ENCODE peak calls at places on chromosomes 11 and 22, in four cellular contexts. Y is left lung, V is AG10803, Z is choroid plexus epithelial cell. C is an unnamed sample.

GRCh38 chr22:37199103-37199838 is 11.2 kb upstream of the C1QTNF6 start:
- DNase-seq in Y (peak; percentile 96), V (peak; percentile 94), Z (peak; percentile 99), C (peak; percentile 99)

GRCh38 chr22:21051836-21052400 is 6.2 kb downstream of the LRRC74B start:
- DNase-seq in Y (no peak), V (no peak), Z (no peak), C (no peak)

GRCh38 chr11:120205596-120206161 is 5.2 kb upstream of the OAF start:
- DNase-seq in Y (no peak), V (peak; percentile 50), Z (peak; percentile 74), C (no peak)

GRCh38 chr11:130312046-130312445 is 2.7 kb downstream of the ZBTB44 start:
- DNase-seq in Y (no peak), V (no peak), Z (no peak), C (no peak)

GRCh38 chr11:73233704-73234402 is 15.8 kb downstream of the P2RY2 start:
- DNase-seq in Y (peak; percentile 25), V (no peak), Z (no peak), C (peak; percentile 55)

GRCh38 chr22:23000657-23001439 is 69.5 kb upstream of the GNAZ start:
- DNase-seq in Y (no peak), V (no peak), Z (no peak), C (no peak)

GRCh38 chr11:78851883-78852586 is 277.4 kb upstream of the NARS2 start:
- DNase-seq in Y (no peak), V (no peak), Z (no peak), C (no peak)

GRCh38 chr22:31286360-31287255 is 5.7 kb downstream of the PIK3IP1 start:
- DNase-seq in Y (peak; percentile 52), V (no peak), Z (peak; percentile 79), C (peak; percentile 5)

GRCh38 chr11:130471731-130472433 is 23.4 kb downstream of the ADAMTS15 start:
- DNase-seq in Y (no peak), V (no peak), Z (no peak), C (no peak)

GRCh38 chr11:129703846-129704245 is 111.8 kb upstream of the TMEM45B start:
- DNase-seq in Y (no peak), V (no peak), Z (no peak), C (no peak)

GRCh38 chr11:128852327-128853023 is 14.6 kb downstream of the KCNJ1 start:
- DNase-seq in Y (no peak), V (no peak), Z (no peak), C (no peak)

GRCh38 chr11:69328231-69328630 is 34.3 kb downstream of the MYEOV start:
- DNase-seq in Y (no peak), V (no peak), Z (no peak), C (peak; percentile 55)

GRCh38 chr11:469684-470667 is 19.9 kb downstream of the PTDSS2 start:
- DNase-seq in Y (peak; percentile 80), V (peak; percentile 82), Z (peak; percentile 91), C (no peak)

GRCh38 chr11:124475265-124475664 is 29.8 kb upstream of the OR8B8 start:
- DNase-seq in Y (no peak), V (no peak), Z (no peak), C (no peak)

GRCh38 chr11:75667831-75668507 is 869 bp downstream of the MAP6 start:
- DNase-seq in Y (no peak), V (peak; percentile 51), Z (peak; percentile 33), C (no peak)

GRCh38 chr11:18775492-18776292 is 15.9 kb downstream of the PTPN5 start:
- DNase-seq in Y (peak; percentile 64), V (peak; percentile 27), Z (peak; percentile 73), C (no peak)

GRCh38 chr11:74321487-74322188 is 10.2 kb upstream of the P4HA3 start:
- DNase-seq in Y (no peak), V (peak; percentile 71), Z (peak; percentile 74), C (no peak)

GRCh38 chr11:3058753-3059664 is 1.8 kb upstream of the CARS1 start:
- DNase-seq in Y (no peak), V (peak; percentile 78), Z (peak; percentile 90), C (peak; percentile 53)

GRCh38 chr11:78192223-78192719 is 3.6 kb downstream of the USP35 start:
- DNase-seq in Y (no peak), V (no peak), Z (no peak), C (no peak)

GRCh38 chr11:110818032-110818687 is 105.9 kb upstream of the ARHGAP20 start:
- DNase-seq in Y (no peak), V (peak; percentile 25), Z (peak; percentile 57), C (no peak)

GRCh38 chr11:42249956-42250355 is 790.5 kb upstream of the LRRC4C start:
- DNase-seq in Y (no peak), V (no peak), Z (no peak), C (no peak)

GRCh38 chr11:76793834-76794291 is 10.7 kb downstream of the TSKU start:
- DNase-seq in Y (no peak), V (no peak), Z (no peak), C (no peak)

GRCh38 chr11:120562806-120563425 is 51.4 kb downstream of the GRIK4 start:
- DNase-seq in Y (no peak), V (peak; percentile 29), Z (no peak), C (peak; percentile 53)

GRCh38 chr11:64016512-64016911 is 19.2 kb upstream of the FLRT1 start:
- DNase-seq in Y (no peak), V (no peak), Z (no peak), C (no peak)

GRCh38 chr11:95361180-95361579 is 130.2 kb upstream of the SESN3 start:
- DNase-seq in Y (no peak), V (no peak), Z (no peak), C (no peak)

GRCh38 chr22:17578129-17578754 is 14.9 kb downstream of the SLC25A18 start:
- DNase-seq in Y (peak; percentile 56), V (peak; percentile 76), Z (peak; percentile 53), C (no peak)

DNA sequence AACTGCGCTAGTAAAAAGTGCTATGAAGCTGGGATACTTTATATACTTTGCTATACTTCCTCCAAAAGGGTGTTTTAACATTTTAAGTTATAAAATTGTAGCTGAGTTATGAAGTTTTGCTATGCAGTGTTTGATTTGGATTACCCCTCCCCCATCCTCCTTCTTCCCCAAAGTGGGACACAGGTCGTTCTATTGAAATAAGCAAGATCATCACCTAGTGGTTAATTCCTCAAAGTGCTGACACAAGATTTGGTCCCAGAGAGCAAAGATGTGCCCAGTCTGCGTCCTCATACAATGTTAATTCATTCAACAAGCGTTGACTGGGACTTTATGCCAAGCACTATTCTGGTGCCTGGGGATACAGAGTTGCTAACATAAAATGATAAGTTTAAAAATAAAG is 78.5 kb downstream of the SPON1 start:
- DNase-seq in Y (no peak), V (no peak), Z (peak; percentile 1), C (no peak)
- TF ChIP-seq CTCF in Y (no peak), V (peak; percentile 23), Z (peak; percentile 11), C (peak; percentile 23)

GRCh38 chr11:106224172-106224571 is 146.7 kb downstream of the AASDHPPT start:
- DNase-seq in Y (no peak), V (no peak), Z (no peak), C (no peak)
- TF ChIP-seq CTCF in Y (no peak), V (no peak), Z (peak; percentile 16), C (peak; percentile 25)

GRCh38 chr11:57499413-57499982 is 16.0 kb downstream of the SLC43A1 start:
- DNase-seq in Y (peak; percentile 95), V (peak; percentile 87), Z (peak; percentile 97), C (no peak)
- TF ChIP-seq CTCF in Y (peak; percentile 35), V (no peak), Z (no peak), C (no peak)

DNA sequence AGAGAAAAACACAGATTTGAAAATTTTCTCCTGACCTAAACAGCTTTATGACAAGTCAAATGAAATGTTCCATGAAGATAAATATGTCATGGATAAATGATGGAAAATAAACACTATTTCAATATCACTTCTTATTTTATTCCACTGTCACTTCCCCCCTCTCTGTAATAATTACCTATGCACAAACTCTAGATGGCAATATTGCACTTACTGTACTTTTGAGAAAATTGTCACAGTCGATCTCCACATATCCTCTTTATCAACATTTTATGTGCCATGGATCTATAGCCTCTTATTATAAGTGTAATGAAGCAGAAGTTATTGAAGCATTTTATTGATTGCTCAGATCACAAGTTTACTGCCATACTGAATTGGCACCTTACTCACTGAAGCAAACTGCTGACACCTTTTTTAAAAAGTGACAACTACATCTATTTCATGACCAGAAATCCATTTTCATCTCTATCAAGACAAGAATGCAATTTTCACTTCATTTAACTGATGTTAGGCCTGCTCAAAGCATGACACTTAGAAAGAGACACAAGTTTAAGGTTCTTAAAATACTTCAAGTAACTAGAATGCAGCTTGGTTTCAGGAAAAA is 133.4 kb downstream of the DCDC1 start:
- DNase-seq in Y (no peak), V (no peak), Z (peak; percentile 39), C (no peak)
- TF ChIP-seq CTCF in Y (no peak), V (peak; percentile 46), Z (peak; percentile 46), C (peak; percentile 79)

DNA sequence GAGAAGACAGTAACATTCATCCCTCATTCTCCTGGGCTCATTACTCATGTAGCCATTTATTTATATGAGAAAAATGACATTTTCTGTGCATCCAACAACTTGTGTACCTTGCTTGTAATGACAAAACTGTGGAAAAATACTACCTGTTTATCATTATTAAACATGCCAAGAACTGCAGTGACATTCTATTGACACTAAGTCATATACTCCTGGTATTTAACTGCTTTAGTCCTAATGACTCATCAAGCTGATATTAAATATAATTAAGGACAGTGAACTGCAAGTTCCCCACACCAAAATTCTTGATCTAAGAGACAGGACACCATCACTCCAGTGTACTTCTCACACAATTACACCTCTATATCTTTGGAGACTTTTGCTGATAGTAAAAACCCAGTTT is 1328.7 kb upstream of the RAG2 start:
- DNase-seq in Y (no peak), V (no peak), Z (no peak), C (no peak)
- TF ChIP-seq CTCF in Y (no peak), V (no peak), Z (no peak), C (no peak)

GRCh38 chr11:85831050-85831449 is 20.1 kb upstream of the SYTL2 start:
- DNase-seq in Y (no peak), V (no peak), Z (no peak), C (no peak)

GRCh38 chr11:85835729-85836128 is 19.5 kb upstream of the CCDC83 start:
- DNase-seq in Y (no peak), V (no peak), Z (no peak), C (no peak)

DNA sequence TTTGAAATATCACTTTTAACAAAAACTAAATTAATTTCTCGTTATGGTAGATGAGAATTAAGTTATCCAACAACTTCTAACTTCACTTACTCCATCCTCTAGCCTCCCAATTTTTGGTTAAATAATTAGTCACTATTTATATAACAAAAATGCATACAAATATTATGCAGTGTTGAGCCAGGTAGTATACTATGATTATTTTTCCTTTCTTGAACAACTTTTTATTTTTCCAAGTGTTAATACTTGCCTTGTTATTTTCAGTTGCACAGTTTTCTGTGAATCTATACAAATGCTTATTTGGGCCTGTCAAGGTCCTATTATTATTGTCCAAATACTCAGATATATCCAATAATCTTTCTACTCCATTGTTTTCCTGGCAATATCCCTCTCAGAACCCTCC is 19.9 kb upstream of the CCDC83 start:
- DNase-seq in Y (no peak), V (no peak), Z (no peak), C (no peak)
- TF ChIP-seq CTCF in Y (no peak), V (no peak), Z (no peak), C (no peak)